ENCODE peak calls at places on chromosomes 4 and X, in five cellular contexts. Z is K562, B is AG10803, Q is lung, Y is foreskin fibroblast. M is an unnamed sample.

GRCh38 chrX:69153060-69153730 is 12.1 kb downstream of the PJA1 start:
- DNase-seq in Z (no peak), B (peak; percentile 57), Q (no peak), Y (no peak), M (peak; percentile 91)

GRCh38 chr4:2806392-2807355 is 13.8 kb downstream of the SH3BP2 start:
- DNase-seq in Z (no peak), B (peak; percentile 67), Q (peak; percentile 76), Y (peak; percentile 68), M (no peak)

GRCh38 chrX:103464071-103464773 is 55.1 kb downstream of the RAB40A start:
- DNase-seq in Z (peak; percentile 34), B (peak; percentile 36), Q (no peak), Y (peak; percentile 44), M (peak; percentile 84)

GRCh38 chrX:104282326-104282725 is 27.6 kb upstream of the ESX1 start:
- DNase-seq in Z (no peak), B (no peak), Q (no peak), Y (no peak), M (no peak)

GRCh38 chrX:19046343-19047215 is 62.7 kb upstream of the PHKA2 start:
- DNase-seq in Z (no peak), B (peak; percentile 4), Q (no peak), Y (peak; percentile 14), M (no peak)

GRCh38 chr4:143437476-143437875 is 76.0 kb upstream of the SMARCA5 start:
- DNase-seq in Z (no peak), B (no peak), Q (no peak), Y (no peak), M (no peak)

GRCh38 chrX:23904096-23904495 is 3.6 kb downstream of the APOO start:
- DNase-seq in Z (peak; percentile 20), B (peak; percentile 37), Q (no peak), Y (no peak), M (peak; percentile 62)

GRCh38 chrX:129980540-129981206 is 1.8 kb upstream of the BCORL1 start:
- DNase-seq in Z (no peak), B (no peak), Q (peak; percentile 52), Y (no peak), M (peak; percentile 81)

GRCh38 chr4:5747746-5748365 is 36.9 kb downstream of the EVC start:
- DNase-seq in Z (no peak), B (peak; percentile 98), Q (no peak), Y (peak; percentile 98), M (no peak)

GRCh38 chr4:165472943-165473676 is 94.3 kb downstream of the CPE start:
- DNase-seq in Z (no peak), B (no peak), Q (no peak), Y (no peak), M (no peak)

GRCh38 chr4:4490816-4491215 is 51.0 kb downstream of the STX18 start:
- DNase-seq in Z (no peak), B (no peak), Q (no peak), Y (no peak), M (no peak)

GRCh38 chr4:4491396-4491893 is 50.4 kb downstream of the STX18 start:
- DNase-seq in Z (no peak), B (no peak), Q (no peak), Y (no peak), M (no peak)

GRCh38 chr4:4486969-4487368 is 54.9 kb downstream of the STX18 start:
- DNase-seq in Z (no peak), B (no peak), Q (no peak), Y (no peak), M (no peak)

GRCh38 chr4:4490041-4490440 is 51.8 kb downstream of the STX18 start:
- DNase-seq in Z (no peak), B (no peak), Q (no peak), Y (no peak), M (no peak)

DNA sequence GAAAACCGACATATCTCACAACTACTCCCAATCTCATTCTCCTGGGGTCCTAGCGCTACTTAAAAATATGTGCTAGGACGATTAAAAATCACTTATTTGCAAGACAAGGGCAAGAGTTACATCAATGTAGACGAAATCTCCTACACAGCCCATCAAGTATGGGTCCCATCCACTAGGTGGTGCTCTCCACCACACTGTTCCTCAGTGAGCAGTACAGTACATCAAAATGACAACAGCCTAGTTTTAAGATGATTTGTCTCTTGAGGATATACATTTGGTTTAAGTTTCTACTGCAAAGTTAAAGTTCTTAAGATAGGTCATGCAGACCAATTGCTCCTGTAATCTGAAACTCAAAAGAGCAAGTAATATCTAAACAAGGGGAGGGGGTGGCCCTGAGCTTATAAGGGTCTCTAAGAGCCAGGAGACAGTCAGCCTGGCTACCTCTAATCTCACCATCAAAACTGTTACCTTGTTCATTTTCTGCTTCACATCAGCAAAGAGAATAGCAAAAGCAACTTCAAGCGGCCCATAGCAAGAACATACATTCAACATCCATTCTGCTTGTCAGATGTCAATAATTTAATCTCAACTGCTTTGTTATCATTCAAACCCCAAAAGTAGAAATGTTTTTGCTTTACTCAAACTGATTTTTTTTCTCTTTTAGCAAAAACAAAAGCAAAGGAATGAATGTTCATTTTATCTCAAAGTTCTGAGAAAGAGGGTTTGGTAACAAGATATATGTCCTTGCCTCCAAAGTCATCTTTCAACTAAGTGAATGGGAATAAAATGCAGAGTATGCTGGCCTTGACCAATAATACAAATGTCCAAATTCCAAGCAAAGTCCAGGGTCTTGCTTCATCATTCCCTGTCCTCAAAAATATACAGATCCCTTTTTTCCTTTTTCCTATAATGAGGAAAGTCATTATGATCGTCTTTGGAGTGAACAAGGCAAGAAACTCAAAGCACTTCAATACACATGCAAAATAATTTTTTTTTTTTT is 53.1 kb downstream of the STX18 start:
- DNase-seq in Z (peak; percentile 69), B (peak; percentile 79), Q (peak; percentile 63), Y (peak; percentile 69), M (peak; percentile 87)
- H3K4me3 ChIP-seq in Z (no peak overlapping the region), B (no peak overlapping the region), Q (no peak overlapping the region), Y (no peak overlapping the region), M (no peak overlapping the region)

DNA sequence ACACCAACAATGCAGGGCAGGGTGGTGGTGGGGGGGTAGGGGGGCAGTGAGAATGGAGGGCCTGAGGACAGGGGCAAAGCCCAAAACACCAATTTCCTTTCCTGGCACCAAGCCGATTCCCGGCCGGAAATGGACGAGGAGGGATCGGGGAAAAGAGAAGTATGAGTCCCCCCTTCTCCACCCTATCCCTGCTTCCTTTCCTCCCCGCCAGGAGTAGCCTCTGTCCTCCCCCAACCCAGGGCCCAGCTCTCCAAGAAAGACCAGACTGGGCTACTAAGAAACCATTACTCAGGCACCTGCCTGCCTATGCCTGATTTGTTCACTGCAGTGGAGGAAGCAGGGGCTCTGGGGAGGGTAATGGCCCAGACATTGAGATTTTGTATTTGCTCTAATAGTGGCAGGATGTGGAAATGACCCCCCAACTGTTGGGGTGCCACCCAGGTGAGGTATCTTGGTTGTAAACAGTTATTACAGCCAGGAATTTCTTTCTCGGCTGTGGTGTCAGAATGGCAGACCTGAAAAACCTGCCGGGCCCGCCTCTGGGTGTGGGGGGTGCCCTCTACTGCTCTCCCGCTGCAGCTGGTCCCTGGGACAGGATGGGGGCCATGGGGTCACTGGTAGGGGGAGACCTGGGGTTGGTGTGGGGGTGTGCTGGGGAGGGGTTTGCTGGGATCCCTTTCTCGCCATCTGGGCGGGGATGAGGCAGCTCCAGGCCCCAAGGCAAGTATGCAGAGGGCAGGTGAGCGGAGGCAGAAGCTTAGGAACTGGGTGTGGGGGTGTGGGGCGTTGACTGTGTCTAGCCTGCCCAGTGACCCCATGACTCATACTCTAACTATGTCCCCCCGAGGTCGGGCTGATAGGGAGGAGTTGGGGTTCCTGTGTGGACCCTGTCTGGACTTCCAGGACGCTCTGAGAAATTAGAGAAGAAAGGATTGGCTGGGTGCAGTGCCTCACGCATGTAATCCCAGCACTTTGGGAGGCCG is 701 bp downstream of the CCDC120 start:
- DNase-seq in Z (no peak), B (no peak), Q (no peak), Y (no peak), M (no peak)
- H3K4me3 ChIP-seq in Z (no peak overlapping the region), B (no peak overlapping the region), Q (peak overlapping the region; percentile 5), Y (no peak overlapping the region), M (peak overlapping the region; percentile 72)

GRCh38 chrX:150729956-150730355 is 36.8 kb downstream of the MTMR1 start:
- DNase-seq in Z (no peak), B (no peak), Q (no peak), Y (no peak), M (no peak)

GRCh38 chrX:150730719-150731118 is 37.5 kb downstream of the MTMR1 start:
- DNase-seq in Z (no peak), B (peak; percentile 83), Q (no peak), Y (peak; percentile 79), M (no peak)

GRCh38 chrX:150736478-150736877 is 43.3 kb downstream of the MTMR1 start:
- DNase-seq in Z (no peak), B (no peak), Q (no peak), Y (no peak), M (no peak)

GRCh38 chrX:150731795-150732194 is 38.6 kb downstream of the MTMR1 start:
- DNase-seq in Z (no peak), B (peak; percentile 94), Q (no peak), Y (peak; percentile 89), M (no peak)
- H3K4me3 ChIP-seq in Z (no peak overlapping the region), B (no peak overlapping the region), Q (no peak overlapping the region), Y (no peak overlapping the region), M (no peak overlapping the region)

DNA sequence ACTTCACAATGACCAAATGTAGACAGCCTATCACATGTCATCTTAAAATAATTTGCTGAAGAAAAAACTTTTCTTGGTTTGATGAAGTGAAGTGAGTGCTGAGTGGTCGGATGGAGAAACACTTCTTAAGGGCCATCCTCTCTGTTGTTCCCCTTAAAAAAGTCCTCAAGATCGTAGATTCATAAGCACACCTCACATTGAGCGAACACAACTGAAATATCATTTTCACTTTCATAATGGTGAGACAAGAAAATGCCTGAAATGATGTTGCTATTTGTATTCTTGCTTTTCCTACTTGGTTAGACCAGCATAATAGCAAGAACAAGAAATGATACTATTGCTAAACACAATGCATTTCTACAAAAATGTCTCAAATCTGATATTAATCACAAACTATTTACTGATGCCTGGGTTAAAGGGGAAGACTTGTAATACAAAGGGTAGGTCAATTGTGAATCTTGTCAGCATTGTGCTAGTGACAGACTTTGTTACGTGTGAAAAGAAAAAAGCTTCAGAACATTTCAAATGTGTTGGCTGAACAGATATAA is 305.6 kb upstream of the NR3C2 start:
- DNase-seq in Z (no peak), B (no peak), Q (no peak), Y (no peak), M (no peak)
- H3K4me3 ChIP-seq in Z (no peak overlapping the region), B (no peak overlapping the region), Q (no peak overlapping the region), Y (no peak overlapping the region), M (no peak overlapping the region)

DNA sequence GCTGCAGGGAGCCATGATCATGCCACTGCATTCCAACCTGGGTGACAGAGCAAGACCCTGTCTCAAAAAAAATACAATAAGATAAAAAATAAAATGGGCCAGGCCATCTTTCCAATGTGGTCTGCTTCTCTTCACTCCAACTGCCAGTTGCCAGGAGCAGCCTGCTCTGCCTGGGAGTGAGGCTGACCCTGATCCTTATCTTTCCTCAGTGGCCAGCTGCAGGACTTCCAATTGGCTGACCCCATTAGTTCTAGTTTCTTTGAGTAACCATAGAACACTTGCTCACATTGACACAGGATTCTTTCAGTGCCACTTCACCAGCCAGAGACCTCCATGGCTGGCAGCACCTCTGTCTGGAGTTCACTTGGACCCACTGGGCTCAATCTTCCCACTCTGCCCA is 258.6 kb downstream of the MID1IP1 start:
- DNase-seq in Z (no peak), B (no peak), Q (no peak), Y (no peak), M (no peak)
- H3K4me3 ChIP-seq in Z (no peak overlapping the region), B (no peak overlapping the region), Q (no peak overlapping the region), Y (no peak overlapping the region), M (no peak overlapping the region)

GRCh38 chr4:158171456-158171790 is 1.4 kb downstream of the GASK1B start:
- DNase-seq in Z (no peak), B (no peak), Q (no peak), Y (no peak), M (no peak)
- H3K4me3 ChIP-seq in Z (no peak overlapping the region), B (peak overlapping the region; percentile 57), Q (peak overlapping the region; percentile 2), Y (peak overlapping the region; percentile 75), M (no peak overlapping the region)

M was measured in endodermal cell.